ENCODE peak calls at places on chromosomes 11 and 22, in seven cellular contexts. One of them, this sample, is unnamed.

GRCh38 chr11:128467610-128468041 is 119.7 kb downstream of the ETS1 start:
- DNase-seq in cardiac fibroblast: peak
- DNase-seq in SK-N-SH: no peak
- DNase-seq in mammary epithelial cell: peak
- DNase-seq in GM12865: no peak
- DNase-seq in fibroblast of pulmonary artery: peak
- DNase-seq in A549: peak
- DNase-seq in this sample: peak

GRCh38 chr11:334264-335033 is 13.8 kb upstream of the IFITM3 start:
- DNase-seq in mammary epithelial cell: no peak
- DNase-seq in SK-N-SH: no peak
- DNase-seq in fibroblast of pulmonary artery: peak
- DNase-seq in A549: no peak
- DNase-seq in GM12865: no peak
- DNase-seq in cardiac fibroblast: no peak
- DNase-seq in this sample: no peak

GRCh38 chr11:68854273-68854958 is 12.7 kb upstream of the CPT1A start:
- DNase-seq in A549: no peak
- DNase-seq in fibroblast of pulmonary artery: no peak
- DNase-seq in GM12865: no peak
- DNase-seq in cardiac fibroblast: no peak
- DNase-seq in SK-N-SH: peak
- DNase-seq in mammary epithelial cell: no peak
- DNase-seq in this sample: no peak

GRCh38 chr11:64762277-64762915 is 2.6 kb upstream of the PYGM start:
- DNase-seq in cardiac fibroblast: no peak
- DNase-seq in mammary epithelial cell: no peak
- DNase-seq in SK-N-SH: peak
- DNase-seq in GM12865: peak
- DNase-seq in A549: no peak
- DNase-seq in fibroblast of pulmonary artery: no peak
- DNase-seq in this sample: peak

GRCh38 chr11:72223615-72224586 is 666 bp upstream of the INPPL1 start:
- DNase-seq in fibroblast of pulmonary artery: peak
- DNase-seq in mammary epithelial cell: no peak
- DNase-seq in SK-N-SH: peak
- DNase-seq in cardiac fibroblast: peak
- DNase-seq in A549: no peak
- DNase-seq in GM12865: peak
- DNase-seq in this sample: peak

GRCh38 chr22:21641417-21641794 is 696 bp upstream of the SDF2L1 start:
- DNase-seq in SK-N-SH: peak
- DNase-seq in A549: peak
- DNase-seq in GM12865: peak
- DNase-seq in mammary epithelial cell: peak
- DNase-seq in cardiac fibroblast: peak
- DNase-seq in fibroblast of pulmonary artery: peak
- DNase-seq in this sample: peak

GRCh38 chr11:119248750-119249670 is 42.9 kb downstream of the CBL start:
- DNase-seq in cardiac fibroblast: no peak
- DNase-seq in mammary epithelial cell: no peak
- DNase-seq in fibroblast of pulmonary artery: no peak
- DNase-seq in A549: no peak
- DNase-seq in SK-N-SH: no peak
- DNase-seq in GM12865: no peak
- DNase-seq in this sample: no peak

GRCh38 chr22:29879738-29880137 is 3.2 kb upstream of the MTMR3 start:
- DNase-seq in fibroblast of pulmonary artery: no peak
- DNase-seq in A549: peak
- DNase-seq in GM12865: peak
- DNase-seq in SK-N-SH: peak
- DNase-seq in mammary epithelial cell: no peak
- DNase-seq in cardiac fibroblast: peak
- DNase-seq in this sample: peak

GRCh38 chr11:111870113-111870512 is 1.3 kb downstream of the ALG9 start:
- DNase-seq in GM12865: no peak
- DNase-seq in A549: no peak
- DNase-seq in mammary epithelial cell: peak
- DNase-seq in fibroblast of pulmonary artery: no peak
- DNase-seq in cardiac fibroblast: no peak
- DNase-seq in SK-N-SH: no peak
- DNase-seq in this sample: no peak

GRCh38 chr11:66106786-66107599 is 36.9 kb downstream of the PACS1 start:
- DNase-seq in mammary epithelial cell: no peak
- DNase-seq in fibroblast of pulmonary artery: peak
- DNase-seq in SK-N-SH: no peak
- DNase-seq in A549: no peak
- DNase-seq in cardiac fibroblast: peak
- DNase-seq in GM12865: peak
- DNase-seq in this sample: peak

GRCh38 chr22:45584121-45584570 is 81.5 kb downstream of the FBLN1 start:
- DNase-seq in fibroblast of pulmonary artery: peak
- DNase-seq in mammary epithelial cell: no peak
- DNase-seq in A549: no peak
- DNase-seq in SK-N-SH: no peak
- DNase-seq in cardiac fibroblast: no peak
- DNase-seq in GM12865: no peak
- DNase-seq in this sample: no peak

GRCh38 chr22:24059121-24059520 is 48.0 kb downstream of the CABIN1 start:
- DNase-seq in cardiac fibroblast: peak
- DNase-seq in A549: no peak
- DNase-seq in mammary epithelial cell: no peak
- DNase-seq in SK-N-SH: no peak
- DNase-seq in GM12865: no peak
- DNase-seq in fibroblast of pulmonary artery: peak
- DNase-seq in this sample: peak

GRCh38 chr22:44539467-44540063 is 41.5 kb upstream of the RTL6 start:
- DNase-seq in mammary epithelial cell: no peak
- DNase-seq in fibroblast of pulmonary artery: no peak
- DNase-seq in SK-N-SH: no peak
- DNase-seq in cardiac fibroblast: no peak
- DNase-seq in GM12865: no peak
- DNase-seq in A549: no peak
- DNase-seq in this sample: no peak

GRCh38 chr22:46806789-46807188 is 44.3 kb downstream of the TBC1D22A start:
- DNase-seq in cardiac fibroblast: no peak
- DNase-seq in fibroblast of pulmonary artery: no peak
- DNase-seq in GM12865: no peak
- DNase-seq in A549: no peak
- DNase-seq in mammary epithelial cell: no peak
- DNase-seq in SK-N-SH: no peak
- DNase-seq in this sample: no peak

GRCh38 chr22:23066200-23067022 is 3.9 kb upstream of the GNAZ start:
- DNase-seq in mammary epithelial cell: no peak
- DNase-seq in cardiac fibroblast: no peak
- DNase-seq in fibroblast of pulmonary artery: no peak
- DNase-seq in SK-N-SH: no peak
- DNase-seq in GM12865: no peak
- DNase-seq in A549: no peak
- DNase-seq in this sample: no peak

GRCh38 chr22:31143537-31143936 is 3.2 kb upstream of the PLA2G3 start:
- DNase-seq in mammary epithelial cell: no peak
- DNase-seq in cardiac fibroblast: no peak
- DNase-seq in fibroblast of pulmonary artery: no peak
- DNase-seq in GM12865: no peak
- DNase-seq in SK-N-SH: peak
- DNase-seq in A549: no peak
- DNase-seq in this sample: no peak

GRCh38 chr11:86291466-86292262 is 10.4 kb upstream of the HIKESHI start:
- DNase-seq in fibroblast of pulmonary artery: peak
- DNase-seq in SK-N-SH: peak
- DNase-seq in mammary epithelial cell: peak
- DNase-seq in A549: peak
- DNase-seq in GM12865: peak
- DNase-seq in cardiac fibroblast: peak
- DNase-seq in this sample: peak

GRCh38 chr11:1401656-1402221 is 12.0 kb downstream of the BRSK2 start:
- DNase-seq in fibroblast of pulmonary artery: peak
- DNase-seq in mammary epithelial cell: peak
- DNase-seq in cardiac fibroblast: peak
- DNase-seq in SK-N-SH: peak
- DNase-seq in GM12865: peak
- DNase-seq in A549: no peak
- DNase-seq in this sample: peak

GRCh38 chr11:65128182-65129145 is 5.9 kb downstream of the SYVN1 start:
- DNase-seq in mammary epithelial cell: no peak
- DNase-seq in SK-N-SH: no peak
- DNase-seq in cardiac fibroblast: no peak
- DNase-seq in fibroblast of pulmonary artery: no peak
- DNase-seq in A549: no peak
- DNase-seq in GM12865: no peak
- DNase-seq in this sample: no peak

GRCh38 chr22:30890689-30891442 is 77.7 kb downstream of the MORC2 start:
- DNase-seq in GM12865: peak
- DNase-seq in cardiac fibroblast: peak
- DNase-seq in fibroblast of pulmonary artery: peak
- DNase-seq in mammary epithelial cell: peak
- DNase-seq in A549: peak
- DNase-seq in SK-N-SH: peak
- DNase-seq in this sample: peak

GRCh38 chr11:60343094-60343704 is 16.1 kb downstream of the MS4A6E start:
- DNase-seq in mammary epithelial cell: peak
- DNase-seq in fibroblast of pulmonary artery: peak
- DNase-seq in A549: peak
- DNase-seq in GM12865: peak
- DNase-seq in SK-N-SH: no peak
- DNase-seq in cardiac fibroblast: peak
- DNase-seq in this sample: peak

GRCh38 chr22:18056161-18056666 is 21.6 kb upstream of the PEX26 start:
- DNase-seq in cardiac fibroblast: peak
- DNase-seq in mammary epithelial cell: peak
- DNase-seq in SK-N-SH: peak
- DNase-seq in fibroblast of pulmonary artery: no peak
- DNase-seq in A549: no peak
- DNase-seq in GM12865: peak
- DNase-seq in this sample: peak
- H3K4me3 ChIP-seq in cardiac fibroblast: no peak
- H3K4me3 ChIP-seq in mammary epithelial cell: no peak
- H3K4me3 ChIP-seq in SK-N-SH: no peak
- H3K4me3 ChIP-seq in fibroblast of pulmonary artery: no peak
- H3K4me3 ChIP-seq in A549: no peak
- H3K4me3 ChIP-seq in GM12865: no peak
- H3K4me3 ChIP-seq in this sample: no peak

GRCh38 chr11:114172871-114173444 is 113.4 kb downstream of the ZBTB16 start:
- DNase-seq in mammary epithelial cell: no peak
- DNase-seq in A549: no peak
- DNase-seq in fibroblast of pulmonary artery: no peak
- DNase-seq in cardiac fibroblast: no peak
- DNase-seq in SK-N-SH: no peak
- DNase-seq in GM12865: no peak
- DNase-seq in this sample: no peak
- H3K4me3 ChIP-seq in mammary epithelial cell: no peak
- H3K4me3 ChIP-seq in A549: no peak
- H3K4me3 ChIP-seq in fibroblast of pulmonary artery: no peak
- H3K4me3 ChIP-seq in cardiac fibroblast: no peak
- H3K4me3 ChIP-seq in SK-N-SH: no peak
- H3K4me3 ChIP-seq in GM12865: no peak
- H3K4me3 ChIP-seq in this sample: no peak

DNA sequence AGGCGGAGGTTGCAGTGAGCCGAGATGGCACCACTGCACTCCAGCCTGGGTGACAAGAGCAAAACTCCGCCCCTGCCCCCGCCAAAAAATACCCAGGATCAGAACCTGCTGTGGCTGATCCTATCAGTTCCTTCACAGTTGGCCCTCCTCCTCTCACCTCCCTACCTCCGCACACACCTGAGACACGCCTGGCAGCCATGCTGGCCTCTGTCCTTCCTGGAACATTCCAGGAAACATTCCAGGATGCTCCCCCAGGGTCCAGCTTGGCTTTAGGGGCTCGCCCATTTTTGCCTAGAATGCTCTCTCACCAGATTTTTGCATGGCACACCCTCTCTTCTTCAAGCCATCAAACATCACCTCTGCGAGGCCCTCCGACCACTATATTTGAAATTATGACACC is 2.1 kb downstream of the RAPSN start:
- DNase-seq in fibroblast of pulmonary artery: no peak
- DNase-seq in A549: no peak
- DNase-seq in GM12865: no peak
- DNase-seq in cardiac fibroblast: no peak
- DNase-seq in SK-N-SH: no peak
- DNase-seq in mammary epithelial cell: no peak
- DNase-seq in this sample: no peak
- H3K4me3 ChIP-seq in fibroblast of pulmonary artery: no peak
- H3K4me3 ChIP-seq in A549: no peak
- H3K4me3 ChIP-seq in GM12865: no peak
- H3K4me3 ChIP-seq in cardiac fibroblast: no peak
- H3K4me3 ChIP-seq in SK-N-SH: no peak
- H3K4me3 ChIP-seq in mammary epithelial cell: no peak
- H3K4me3 ChIP-seq in this sample: no peak

GRCh38 chr22:36375071-36375980 is 12.4 kb downstream of the MYH9 start:
- DNase-seq in fibroblast of pulmonary artery: no peak
- DNase-seq in mammary epithelial cell: no peak
- DNase-seq in cardiac fibroblast: peak
- DNase-seq in SK-N-SH: no peak
- DNase-seq in GM12865: no peak
- DNase-seq in A549: no peak
- DNase-seq in this sample: no peak
- H3K4me3 ChIP-seq in fibroblast of pulmonary artery: no peak
- H3K4me3 ChIP-seq in mammary epithelial cell: no peak
- H3K4me3 ChIP-seq in cardiac fibroblast: no peak
- H3K4me3 ChIP-seq in SK-N-SH: no peak
- H3K4me3 ChIP-seq in GM12865: no peak
- H3K4me3 ChIP-seq in A549: no peak
- H3K4me3 ChIP-seq in this sample: no peak

GRCh38 chr11:93850585-93851018 is at the start of gene VSTM5:
- DNase-seq in GM12865: no peak
- DNase-seq in mammary epithelial cell: no peak
- DNase-seq in fibroblast of pulmonary artery: no peak
- DNase-seq in A549: no peak
- DNase-seq in cardiac fibroblast: no peak
- DNase-seq in SK-N-SH: no peak
- DNase-seq in this sample: peak
- H3K4me3 ChIP-seq in GM12865: no peak
- H3K4me3 ChIP-seq in mammary epithelial cell: peak
- H3K4me3 ChIP-seq in fibroblast of pulmonary artery: peak
- H3K4me3 ChIP-seq in A549: peak
- H3K4me3 ChIP-seq in cardiac fibroblast: peak
- H3K4me3 ChIP-seq in SK-N-SH: peak
- H3K4me3 ChIP-seq in this sample: peak

GRCh38 chr11:122205036-122205435 is 89.0 kb upstream of the BLID start:
- DNase-seq in cardiac fibroblast: no peak
- DNase-seq in A549: no peak
- DNase-seq in SK-N-SH: no peak
- DNase-seq in fibroblast of pulmonary artery: no peak
- DNase-seq in mammary epithelial cell: no peak
- DNase-seq in GM12865: no peak
- DNase-seq in this sample: no peak
- H3K4me3 ChIP-seq in cardiac fibroblast: no peak
- H3K4me3 ChIP-seq in A549: no peak
- H3K4me3 ChIP-seq in SK-N-SH: no peak
- H3K4me3 ChIP-seq in fibroblast of pulmonary artery: no peak
- H3K4me3 ChIP-seq in mammary epithelial cell: no peak
- H3K4me3 ChIP-seq in GM12865: no peak
- H3K4me3 ChIP-seq in this sample: no peak

DNA sequence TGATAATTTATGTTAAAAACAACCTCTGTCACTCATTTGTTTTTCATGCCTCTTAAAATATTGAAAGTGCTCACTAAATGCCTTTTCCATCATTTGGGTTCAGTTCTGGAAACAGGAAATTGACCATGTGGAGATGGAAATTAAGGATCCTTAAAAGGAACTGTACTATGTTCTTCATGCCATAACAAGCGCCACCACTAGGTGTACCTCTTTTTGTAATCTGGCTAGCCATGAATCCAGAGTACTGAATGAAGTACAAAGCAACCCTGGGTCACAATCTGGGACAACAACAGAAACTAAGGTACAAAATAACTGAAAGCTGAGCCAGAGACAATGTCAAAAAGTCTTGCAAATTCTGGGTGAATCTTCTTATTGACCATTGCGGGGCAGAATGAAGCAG is 559.1 kb downstream of the FAM181B start:
- DNase-seq in fibroblast of pulmonary artery: no peak
- DNase-seq in A549: no peak
- DNase-seq in SK-N-SH: no peak
- DNase-seq in cardiac fibroblast: no peak
- DNase-seq in mammary epithelial cell: no peak
- DNase-seq in GM12865: no peak
- DNase-seq in this sample: no peak
- H3K4me3 ChIP-seq in fibroblast of pulmonary artery: no peak
- H3K4me3 ChIP-seq in A549: no peak
- H3K4me3 ChIP-seq in SK-N-SH: no peak
- H3K4me3 ChIP-seq in cardiac fibroblast: no peak
- H3K4me3 ChIP-seq in mammary epithelial cell: no peak
- H3K4me3 ChIP-seq in GM12865: no peak
- H3K4me3 ChIP-seq in this sample: no peak